ENCODE peak calls at places on chromosomes 6 and 20, in five cellular contexts. X is fibroblast of lung, Y is Kasumi-1, D is Karpas-422, L is GM23338. F is an unnamed sample.

GRCh38 chr6:154995241-154996162 is at the start of gene TIAM2:
- DNase-seq in X (peak; percentile 35), Y (no peak), D (no peak), L (peak; percentile 79), F (peak; percentile 70)

GRCh38 chr20:57131077-57131476 is 135.4 kb downstream of the BMP7 start:
- DNase-seq in X (no peak), Y (no peak), D (no peak), L (no peak), F (no peak)

GRCh38 chr6:128242765-128243403 is 277.5 kb downstream of the PTPRK start:
- DNase-seq in X (peak; percentile 72), Y (no peak), D (no peak), L (no peak), F (no peak)

GRCh38 chr6:140921366-140922226 is 1211.1 kb upstream of the GJE1 start:
- DNase-seq in X (peak; percentile 88), Y (peak; percentile 94), D (peak; percentile 72), L (peak; percentile 63), F (peak; percentile 83)

GRCh38 chr6:84763397-84764331 is 734 bp downstream of the TBX18 start:
- DNase-seq in X (peak; percentile 61), Y (no peak), D (no peak), L (peak; percentile 56), F (peak; percentile 70)

GRCh38 chr6:24910850-24911712 is 24.7 kb downstream of the RIPOR2 start:
- DNase-seq in X (peak; percentile 67), Y (no peak), D (peak; percentile 83), L (peak; percentile 83), F (peak; percentile 87)

GRCh38 chr6:105087571-105088211 is 92.1 kb downstream of the POPDC3 start:
- DNase-seq in X (peak; percentile 53), Y (peak; percentile 81), D (peak; percentile 84), L (peak; percentile 76), F (peak; percentile 73)

GRCh38 chr6:93416575-93417420 is 2.6 kb downstream of the EPHA7 start:
- DNase-seq in X (peak; percentile 32), Y (no peak), D (no peak), L (peak; percentile 79), F (peak; percentile 83)

GRCh38 chr6:30810813-30811329 is 66.5 kb upstream of the IER3 start:
- DNase-seq in X (no peak), Y (no peak), D (no peak), L (peak; percentile 52), F (peak; percentile 49)

GRCh38 chr6:140956567-140957306 is 1176.0 kb upstream of the GJE1 start:
- DNase-seq in X (peak; percentile 17), Y (no peak), D (no peak), L (no peak), F (no peak)

GRCh38 chr6:141307309-141307998 is 825.3 kb upstream of the GJE1 start:
- DNase-seq in X (no peak), Y (no peak), D (no peak), L (no peak), F (no peak)

GRCh38 chr20:45174434-45175364 is at the start of gene PI3:
- DNase-seq in X (peak; percentile 5), Y (no peak), D (no peak), L (no peak), F (no peak)

GRCh38 chr6:10411131-10411914 is 3.6 kb downstream of the TFAP2A start:
- DNase-seq in X (no peak), Y (no peak), D (no peak), L (peak; percentile 68), F (no peak)

GRCh38 chr6:5205877-5206840 is 54.6 kb downstream of the LYRM4 start:
- DNase-seq in X (peak; percentile 56), Y (peak; percentile 85), D (no peak), L (no peak), F (peak; percentile 90)

GRCh38 chr6:87826376-87826775 is 124.3 kb upstream of the AKIRIN2 start:
- DNase-seq in X (no peak), Y (no peak), D (no peak), L (no peak), F (peak; percentile 30)

GRCh38 chr20:13396036-13396435 is 175.0 kb downstream of the ISM1 start:
- DNase-seq in X (peak; percentile 62), Y (no peak), D (no peak), L (no peak), F (no peak)

GRCh38 chr20:35539756-35540212 is 2.1 kb upstream of the ERGIC3 start:
- DNase-seq in X (no peak), Y (no peak), D (peak; percentile 99), L (peak; percentile 95), F (peak; percentile 89)

GRCh38 chr6:15248451-15249370 is 2.8 kb downstream of the JARID2 start:
- DNase-seq in X (peak; percentile 94), Y (peak; percentile 72), D (peak; percentile 97), L (peak; percentile 97), F (peak; percentile 99)

GRCh38 chr6:41190791-41191190 is 10.2 kb downstream of the TREML2 start:
- DNase-seq in X (no peak), Y (no peak), D (no peak), L (peak; percentile 35), F (no peak)

GRCh38 chr20:11843289-11843688 is 74.4 kb upstream of the BTBD3 start:
- DNase-seq in X (no peak), Y (no peak), D (no peak), L (no peak), F (no peak)

GRCh38 chr6:136411028-136411329 is 121.3 kb upstream of the BCLAF1 start:
- DNase-seq in X (no peak), Y (no peak), D (no peak), L (no peak), F (no peak)

GRCh38 chr6:113169484-113169883 is 687.7 kb upstream of the MARCKS start:
- DNase-seq in X (peak; percentile 67), Y (no peak), D (no peak), L (no peak), F (no peak)

GRCh38 chr20:38897267-38897666 is 28.9 kb upstream of the FAM83D start:
- DNase-seq in X (no peak), Y (no peak), D (no peak), L (no peak), F (no peak)

GRCh38 chr6:11144393-11144829 is 32.9 kb upstream of the ERVFRD-1 start:
- DNase-seq in X (peak; percentile 62), Y (peak; percentile 49), D (peak; percentile 85), L (peak; percentile 87), F (peak; percentile 86)

GRCh38 chr6:45988635-45989034 is 27.0 kb downstream of the CLIC5 start:
- DNase-seq in X (no peak), Y (no peak), D (no peak), L (peak; percentile 24), F (peak; percentile 40)

GRCh38 chr6:114824409-114824808 is 481.6 kb upstream of the HS3ST5 start:
- DNase-seq in X (no peak), Y (no peak), D (no peak), L (no peak), F (no peak)

GRCh38 chr20:42435230-42435629 is 754.5 kb downstream of the PTPRT start:
- DNase-seq in X (no peak), Y (no peak), D (peak; percentile 64), L (no peak), F (no peak)

GRCh38 chr20:57529810-57530209 is 4.9 kb upstream of the CTCFL start:
- DNase-seq in X (no peak), Y (no peak), D (no peak), L (no peak), F (no peak)